ENCODE peak calls at places on chromosomes 7 and 10, in nine cellular contexts. T is Caco-2; F is BJ; I is HCT116; X is adipocyte; O is upper lobe of right lung; G is suprapubic skin; L is CD8-positive, alpha-beta T cell; Q is heart left ventricle. A is an unnamed sample. For H3K27me3, the result is how much of the 10 kb centered on the place peaks cover.

GRCh38 chr7:140676303-140676702 is 3.6 kb downstream of the ADCK2 start:
- DNase-seq in T (no peak), F (no peak), I (no peak), X (no peak), O (no peak), G (no peak), L (no peak), Q (no peak), A (peak)

GRCh38 chr7:17369686-17370426 is 71.4 kb downstream of the AHR start:
- DNase-seq in T (no peak), F (peak), I (no peak), X (peak), O (no peak), G (no peak), L (no peak), Q (no peak), A (no peak)

GRCh38 chr10:90674927-90675326 is 182.9 kb downstream of the HTR7 start:
- DNase-seq in T (no peak), F (peak), I (no peak), X (peak), O (no peak), G (no peak), L (no peak), Q (no peak), A (peak)

GRCh38 chr10:4383683-4384082 is 442.3 kb upstream of the AKR1E2 start:
- DNase-seq in T (no peak), F (no peak), I (no peak), X (peak), O (no peak), G (no peak), L (no peak), Q (no peak), A (no peak)

GRCh38 chr10:67518756-67519155 is 177.2 kb downstream of the CTNNA3 start:
- DNase-seq in T (no peak), F (no peak), I (no peak), X (no peak), O (no peak), G (no peak), L (no peak), Q (no peak), A (no peak)

GRCh38 chr10:79005126-79005820 is 63.5 kb upstream of the ZMIZ1 start:
- DNase-seq in T (no peak), F (no peak), I (no peak), X (no peak), O (no peak), G (no peak), L (no peak), Q (peak), A (no peak)

GRCh38 chr10:3782456-3783312 is 2.3 kb downstream of the KLF6 start:
- DNase-seq in T (peak), F (peak), I (no peak), X (peak), O (no peak), G (no peak), L (peak), Q (peak), A (peak)

GRCh38 chr10:21169271-21169670 is 272.2 kb upstream of the NEBL start:
- DNase-seq in T (no peak), F (no peak), I (no peak), X (no peak), O (no peak), G (no peak), L (no peak), Q (no peak), A (no peak)

GRCh38 chr10:72126184-72126871 is 38.0 kb upstream of the SPOCK2 start:
- DNase-seq in T (no peak), F (no peak), I (peak), X (peak), O (no peak), G (no peak), L (no peak), Q (no peak), A (no peak)

GRCh38 chr7:91193141-91193540 is 71.1 kb upstream of the FZD1 start:
- DNase-seq in T (no peak), F (no peak), I (no peak), X (peak), O (no peak), G (no peak), L (no peak), Q (no peak), A (no peak)

GRCh38 chr10:124356706-124357582 is 61.8 kb downstream of the OAT start:
- DNase-seq in T (peak), F (no peak), I (no peak), X (no peak), O (peak), G (no peak), L (no peak), Q (no peak), A (no peak)

GRCh38 chr10:79386637-79387465 is 39.6 kb downstream of the PPIF start:
- DNase-seq in T (peak), F (no peak), I (no peak), X (no peak), O (peak), G (peak), L (no peak), Q (peak), A (peak)

GRCh38 chr10:7700577-7701125 is 2.5 kb upstream of the ITIH2 start:
- DNase-seq in T (peak), F (no peak), I (no peak), X (peak), O (no peak), G (no peak), L (no peak), Q (no peak), A (no peak)

GRCh38 chr7:117950601-117951278 is 77.5 kb upstream of the CTTNBP2 start:
- DNase-seq in T (no peak), F (no peak), I (no peak), X (no peak), O (no peak), G (no peak), L (no peak), Q (no peak), A (no peak)

GRCh38 chr7:27740449-27741086 is 606 bp downstream of the TAX1BP1 start:
- DNase-seq in T (peak), F (no peak), I (peak), X (peak), O (peak), G (peak), L (peak), Q (peak), A (peak)

GRCh38 chr7:134533288-134533771 is 6.0 kb downstream of the AKR1B10 start:
- DNase-seq in T (no peak), F (no peak), I (no peak), X (peak), O (no peak), G (no peak), L (no peak), Q (no peak), A (no peak)

GRCh38 chr10:102646610-102647432 is 2.5 kb downstream of the TRIM8 start:
- DNase-seq in T (no peak), F (no peak), I (peak), X (peak), O (peak), G (no peak), L (peak), Q (peak), A (peak)

GRCh38 chr10:104350146-104350635 is 3.4 kb upstream of the CFAP58 start:
- DNase-seq in T (no peak), F (no peak), I (peak), X (peak), O (no peak), G (no peak), L (no peak), Q (no peak), A (no peak)

GRCh38 chr10:31602541-31603244 is 283.7 kb downstream of the ZEB1 start:
- DNase-seq in T (no peak), F (no peak), I (no peak), X (peak), O (peak), G (peak), L (no peak), Q (peak), A (peak)

GRCh38 chr7:44630791-44631457 is 24.5 kb downstream of the OGDH start:
- DNase-seq in T (no peak), F (no peak), I (no peak), X (no peak), O (no peak), G (no peak), L (no peak), Q (no peak), A (no peak)

GRCh38 chr10:16996530-16996964 is 133.1 kb downstream of the CUBN start:
- DNase-seq in T (no peak), F (no peak), I (no peak), X (peak), O (no peak), G (no peak), L (no peak), Q (no peak), A (no peak)

GRCh38 chr7:79329464-79329863 is 124.0 kb downstream of the MAGI2 start:
- DNase-seq in T (no peak), F (no peak), I (no peak), X (no peak), O (no peak), G (no peak), L (no peak), Q (no peak), A (no peak)

GRCh38 chr7:95794917-95795515 is 22.7 kb downstream of the DYNC1I1 start:
- DNase-seq in T (no peak), F (no peak), I (peak), X (no peak), O (no peak), G (no peak), L (no peak), Q (no peak), A (no peak)

GRCh38 chr7:109178342-109178741 is 608.7 kb downstream of the DNAJB9 start:
- DNase-seq in T (no peak), F (no peak), I (no peak), X (no peak), O (no peak), G (no peak), L (no peak), Q (no peak), A (no peak)

GRCh38 chr7:125670926-125671572 is 741.4 kb upstream of the POT1 start:
- DNase-seq in T (no peak), F (no peak), I (peak), X (peak), O (no peak), G (no peak), L (no peak), Q (no peak), A (no peak)

GRCh38 chr10:98380493-98381339 is 34.3 kb downstream of the PYROXD2 start:
- DNase-seq in T (no peak), F (no peak), I (no peak), X (no peak), O (no peak), G (no peak), L (no peak), Q (no peak), A (no peak)

GRCh38 chr7:27169658-27170493 is 4.2 kb downstream of the HOXA10 start:
- DNase-seq in T (no peak), F (no peak), I (no peak), X (no peak), O (peak), G (no peak), L (no peak), Q (peak), A (no peak)

GRCh38 chr10:89465196-89465595 is 50.8 kb downstream of the IFIT5 start:
- DNase-seq in T (no peak), F (no peak), I (no peak), X (peak), O (no peak), G (no peak), L (no peak), Q (no peak), A (no peak)

GRCh38 chr10:112261281-112261822 is 21.8 kb upstream of the TECTB start:
- DNase-seq in T (peak), F (no peak), I (no peak), X (peak), O (no peak), G (no peak), L (no peak), Q (no peak), A (no peak)

GRCh38 chr7:106282852-106283251 is 1.9 kb downstream of the NAMPT start:
- DNase-seq in T (no peak), F (no peak), I (no peak), X (no peak), O (no peak), G (no peak), L (no peak), Q (no peak), A (no peak)

GRCh38 chr7:36448781-36449379 is 59.2 kb downstream of the ANLN start:
- DNase-seq in T (no peak), F (no peak), I (no peak), X (peak), O (no peak), G (no peak), L (no peak), Q (no peak), A (no peak)

GRCh38 chr10:23095966-23096813 is 811 bp downstream of the MSRB2 start:
- DNase-seq in T (no peak), F (no peak), I (no peak), X (peak), O (peak), G (no peak), L (no peak), Q (peak), A (peak)

GRCh38 chr10:6878067-6878412 is 298.0 kb upstream of the PRKCQ start:
- DNase-seq in T (no peak), F (no peak), I (no peak), X (no peak), O (no peak), G (no peak), L (no peak), Q (no peak), A (no peak)

GRCh38 chr10:90125966-90126600 is 424.7 kb downstream of the KIF20B start:
- DNase-seq in T (no peak), F (no peak), I (no peak), X (peak), O (no peak), G (no peak), L (no peak), Q (no peak), A (no peak)

DNA sequence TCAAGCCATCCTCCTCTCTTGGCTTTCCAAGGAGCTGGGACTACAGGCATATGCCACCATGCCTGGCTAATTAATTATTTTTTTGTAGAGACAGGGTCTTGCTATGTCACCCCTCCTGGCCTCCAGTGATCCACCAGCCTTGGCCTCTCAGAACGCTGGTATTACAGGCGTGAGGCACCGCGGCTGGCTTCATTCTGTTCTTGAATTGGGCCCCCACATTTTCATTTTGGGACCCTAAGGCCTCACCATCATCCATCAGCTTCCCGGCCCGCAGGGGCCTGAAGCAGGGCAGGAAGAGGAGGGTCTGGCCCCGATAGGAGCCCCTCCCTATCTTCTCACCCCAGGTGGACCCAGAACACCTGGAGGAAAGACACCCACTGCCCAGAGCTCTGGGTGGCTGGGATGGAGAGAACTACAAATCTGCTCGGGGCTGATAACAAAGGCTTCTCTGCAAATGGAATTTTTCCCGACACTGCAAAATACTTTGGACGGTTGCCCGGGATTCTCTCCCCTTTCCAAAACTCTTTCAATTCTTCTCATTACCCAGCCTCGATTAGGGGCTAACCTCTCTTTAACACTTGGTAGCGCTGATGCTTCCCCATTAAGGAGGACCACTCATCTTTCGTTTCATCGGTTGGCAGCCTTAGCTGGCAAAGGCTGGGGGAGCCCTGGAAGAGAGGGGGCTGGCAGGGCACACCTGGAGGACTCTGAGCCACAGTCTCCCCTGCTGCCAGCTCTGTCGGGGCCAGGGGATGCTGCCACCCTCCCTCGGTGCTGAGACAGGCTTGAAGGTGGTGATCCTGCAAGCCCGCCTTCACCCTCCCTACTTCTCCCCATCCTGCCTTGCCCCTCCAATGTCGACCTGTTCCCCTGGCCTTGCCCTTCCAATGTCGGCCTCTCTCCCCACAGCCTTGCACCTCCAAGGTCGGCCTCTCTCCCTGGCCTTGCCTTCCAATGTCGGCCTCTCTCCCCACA is 81.0 kb upstream of the GNA12 start:
- DNase-seq in T (no peak), F (no peak), I (no peak), X (no peak), O (peak), G (no peak), L (no peak), Q (peak), A (peak)
- H3K27me3 ChIP-seq in T (under half), F (under half), I (under half), X (under half), O (under half), G (half or more), L (under half), Q (under half), A (under half)

DNA sequence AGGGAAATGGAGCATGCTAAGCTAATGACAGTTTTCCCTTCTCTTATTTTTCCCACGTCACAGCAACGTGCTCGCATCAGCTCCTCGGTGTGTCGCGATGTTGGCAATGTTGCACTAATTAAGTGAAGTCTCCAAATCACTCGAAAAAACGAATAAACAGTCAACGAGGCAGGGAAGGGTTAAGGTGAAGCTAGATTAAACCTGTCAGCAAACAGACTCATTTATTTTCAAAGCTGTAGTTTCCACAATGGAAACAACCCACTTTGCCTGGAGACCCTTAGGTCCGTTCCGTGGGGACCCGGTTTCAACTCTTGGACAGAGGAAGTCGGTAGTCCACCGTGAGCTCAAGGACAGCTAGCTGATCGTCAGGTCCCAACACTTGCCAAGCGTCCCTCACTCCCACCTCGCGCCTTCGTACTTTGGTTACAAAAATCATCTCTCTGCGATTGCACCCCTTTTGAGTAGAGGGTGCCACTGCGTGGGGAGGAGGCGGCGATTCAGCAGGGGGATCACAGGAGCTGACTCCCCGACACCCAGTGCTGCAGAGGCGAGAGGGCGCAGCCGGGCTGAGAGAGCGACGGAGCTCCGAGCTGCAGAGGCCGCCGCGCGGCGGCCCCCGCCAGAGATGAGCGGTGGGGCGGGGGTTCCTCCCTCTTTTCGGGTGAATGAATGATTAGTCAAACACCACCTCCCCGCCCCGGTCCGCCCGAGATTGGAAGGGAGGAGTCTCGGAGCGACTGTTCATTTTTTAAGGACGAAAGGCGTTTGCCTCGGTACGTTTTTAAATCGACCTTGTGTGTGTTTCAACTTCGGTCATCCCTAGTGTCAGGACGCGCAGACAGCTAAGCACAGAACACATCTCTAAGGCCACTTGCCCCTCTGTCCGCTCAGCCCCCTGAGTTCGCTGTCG is 1.3 kb upstream of the BMPER start:
- DNase-seq in T (no peak), F (no peak), I (no peak), X (peak), O (peak), G (no peak), L (no peak), Q (peak), A (peak)
- H3K27me3 ChIP-seq in T (under half), F (under half), I (under half), X (under half), O (half or more), G (under half), L (under half), Q (half or more), A (under half)

DNA sequence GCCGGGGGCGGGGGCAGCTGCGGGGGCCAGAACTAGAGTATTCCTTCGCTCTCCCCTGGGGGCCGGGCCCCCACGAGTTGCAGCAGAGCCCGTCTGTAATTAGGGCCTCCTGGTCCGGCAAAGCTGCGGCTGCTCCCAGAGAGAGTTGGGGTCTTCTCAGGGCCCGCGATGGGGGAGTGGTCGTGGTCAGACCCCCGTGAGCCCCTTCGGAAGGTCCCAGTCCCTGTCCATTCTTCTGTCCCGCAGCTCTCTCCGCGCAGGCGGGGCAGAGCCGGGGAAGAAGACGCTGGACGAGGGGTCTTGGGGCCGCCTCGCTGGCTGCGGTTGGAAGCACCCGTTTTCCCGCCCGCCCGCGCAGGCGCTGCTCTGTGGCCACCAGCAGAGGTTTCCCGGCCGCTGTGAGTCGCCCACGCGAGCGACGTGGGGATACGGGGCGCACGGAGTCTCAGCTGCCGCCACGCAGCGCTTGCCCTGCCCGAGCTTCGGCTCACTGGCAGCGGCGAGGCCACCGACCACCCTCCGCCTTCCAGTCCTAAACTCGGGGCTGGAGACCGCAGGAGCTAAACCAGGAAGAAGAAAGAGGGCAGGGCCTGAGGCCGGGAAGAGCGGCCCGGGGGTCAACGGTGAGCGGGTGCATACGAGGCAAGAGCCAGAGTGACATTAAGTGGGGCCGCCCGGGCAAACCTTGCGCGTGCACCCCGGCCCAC is 7.3 kb upstream of the EMX2 start:
- DNase-seq in T (no peak), F (no peak), I (no peak), X (no peak), O (no peak), G (peak), L (no peak), Q (no peak), A (no peak)
- H3K27me3 ChIP-seq in T (under half), F (under half), I (under half), X (under half), O (half or more), G (half or more), L (under half), Q (half or more), A (half or more)

GRCh38 chr10:82883588-82883987 is 1008.6 kb downstream of the NRG3 start:
- DNase-seq in T (no peak), F (no peak), I (no peak), X (peak), O (no peak), G (no peak), L (no peak), Q (no peak), A (no peak)

GRCh38 chr10:82882722-82883121 is 1007.7 kb downstream of the NRG3 start:
- DNase-seq in T (no peak), F (no peak), I (no peak), X (no peak), O (no peak), G (no peak), L (no peak), Q (no peak), A (no peak)

DNA sequence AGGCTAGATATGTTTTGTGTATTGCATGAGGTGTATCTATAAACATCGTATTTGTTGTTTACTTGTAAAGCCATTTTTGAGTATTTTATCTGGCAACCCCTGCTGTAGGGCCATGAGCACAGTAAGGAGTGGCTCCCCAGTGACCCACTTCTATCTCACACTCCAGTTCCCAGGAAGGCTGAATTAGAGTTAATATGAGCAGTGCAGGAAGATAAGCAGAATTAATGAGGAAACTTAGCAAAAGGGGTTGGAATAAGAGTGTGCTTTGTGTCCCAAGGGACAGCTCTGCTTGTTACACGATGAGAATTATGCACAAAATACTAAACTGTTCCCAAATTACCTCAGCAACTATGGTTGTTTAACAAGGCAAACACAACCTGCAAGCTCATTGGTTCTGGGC is 1005.8 kb downstream of the NRG3 start:
- DNase-seq in T (no peak), F (no peak), I (no peak), X (no peak), O (no peak), G (no peak), L (no peak), Q (no peak), A (no peak)
- H3K27me3 ChIP-seq in T (under half), F (under half), I (under half), X (under half), O (under half), G (under half), L (under half), Q (under half), A (under half)